ENCODE peak calls at places on chromosomes 12 and 14, in four cellular contexts. C is SK-N-SH, P is IMR-90, U is fibroblast of lung. V is an unnamed sample. For H3K36me3, the result is how much of the 10 kb centered on the place peaks cover.

GRCh38 chr12:41604830-41605229 is 416.7 kb downstream of the PDZRN4 start:
- DNase-seq in U (peak), C (no peak), P (no peak), V (no peak)

GRCh38 chr12:55932546-55932919 is 1.6 kb downstream of the DGKA start:
- DNase-seq in C (peak), P (peak), U (peak), V (no peak)

GRCh38 chr12:80712866-80713265 is 3.8 kb upstream of the MYF5 start:
- DNase-seq in C (no peak), U (no peak), P (no peak), V (no peak)

GRCh38 chr12:43937947-43938346 is 102.1 kb downstream of the TMEM117 start:
- DNase-seq in P (peak), C (peak), U (no peak), V (no peak)

GRCh38 chr12:102298022-102298421 is 100.4 kb upstream of the PMCH start:
- DNase-seq in C (no peak), P (peak), U (peak), V (no peak)

GRCh38 chr14:100445436-100446088 is 122.4 kb downstream of the SLC25A47 start:
- DNase-seq in P (no peak), C (no peak), U (no peak), V (no peak)

GRCh38 chr12:53102883-53103807 is at the start of gene SOAT2:
- DNase-seq in P (no peak), U (no peak), C (no peak), V (no peak)

GRCh38 chr14:76870146-76870545 is 43.9 kb downstream of the LRRC74A start:
- DNase-seq in C (peak), U (no peak), P (no peak), V (peak)

GRCh38 chr14:24838945-24839616 is 205.1 kb upstream of the GZMB start:
- DNase-seq in P (no peak), U (no peak), C (no peak), V (peak)

GRCh38 chr12:77830952-77831351 is 258 bp downstream of the NAV3 start:
- DNase-seq in U (no peak), P (no peak), C (no peak), V (no peak)

GRCh38 chr14:101705733-101706508 is 55.6 kb upstream of the PPP2R5C start:
- DNase-seq in U (peak), C (no peak), P (no peak), V (peak)

GRCh38 chr12:70719672-70720420 is 82.6 kb upstream of the PTPRB start:
- DNase-seq in U (peak), C (peak), P (peak), V (peak)

GRCh38 chr14:31244626-31245025 is 37.0 kb upstream of the HECTD1 start:
- DNase-seq in P (no peak), C (no peak), U (no peak), V (no peak)

GRCh38 chr12:9867531-9867930 is 1.6 kb downstream of the CLEC2B start:
- DNase-seq in P (no peak), U (no peak), C (no peak), V (no peak)

GRCh38 chr12:46693034-46693433 is 132.8 kb downstream of the SLC38A4 start:
- DNase-seq in C (no peak), P (no peak), U (no peak), V (no peak)

GRCh38 chr12:2797721-2798418 is 3.1 kb downstream of the FKBP4 start:
- DNase-seq in U (peak), C (no peak), P (no peak), V (no peak)

GRCh38 chr14:100721568-100721967 is 5.1 kb upstream of the DLK1 start:
- DNase-seq in P (peak), C (no peak), U (peak), V (no peak)

GRCh38 chr12:38691164-38691563 is 214.2 kb downstream of the CPNE8 start:
- DNase-seq in U (peak), P (no peak), C (no peak), V (no peak)

GRCh38 chr12:90253674-90254181 is 545.1 kb upstream of the ATP2B1 start:
- DNase-seq in C (peak), U (peak), P (peak), V (no peak)

GRCh38 chr12:131311764-131312163 is 358.1 kb downstream of the ADGRD1 start:
- DNase-seq in U (no peak), P (no peak), C (no peak), V (no peak)

GRCh38 chr12:9719835-9720234 is 13.1 kb downstream of the CLECL1 start:
- DNase-seq in C (no peak), U (no peak), P (no peak), V (no peak)

GRCh38 chr14:72528059-72528950 is 365.6 kb downstream of the DPF3 start:
- DNase-seq in C (no peak), P (peak), U (peak), V (no peak)

GRCh38 chr12:2750185-2750584 is 44.6 kb upstream of the FKBP4 start:
- DNase-seq in U (no peak), C (no peak), P (no peak), V (no peak)

GRCh38 chr12:104215638-104216297 is at the start of gene TXNRD1:
- DNase-seq in P (peak), C (no peak), U (peak), V (peak)

GRCh38 chr14:97824218-97824617 is 1027.0 kb downstream of the VRK1 start:
- DNase-seq in U (no peak), P (no peak), C (no peak), V (no peak)

GRCh38 chr12:51183816-51184215 is 10.9 kb upstream of the TFCP2 start:
- DNase-seq in C (peak), P (peak), U (peak), V (no peak)

GRCh38 chr12:103930787-103931536 is 752 bp downstream of the HSP90B1 start:
- DNase-seq in U (peak), P (peak), C (no peak), V (peak)

GRCh38 chr14:24861083-24861630 is 188.8 kb downstream of the STXBP6 start:
- DNase-seq in U (peak), P (peak), C (no peak), V (no peak)

GRCh38 chr12:106359620-106360399 is 2.3 kb downstream of the POLR3B start:
- DNase-seq in P (no peak), C (no peak), U (no peak), V (no peak)

GRCh38 chr12:95642583-95642982 is 91.3 kb upstream of the USP44 start:
- DNase-seq in U (no peak), C (no peak), P (no peak), V (no peak)

GRCh38 chr14:105563347-105563737 is 37.0 kb downstream of the TMEM121 start:
- DNase-seq in C (no peak), P (no peak), U (no peak), V (no peak)

GRCh38 chr14:105570482-105570881 is 44.1 kb downstream of the TMEM121 start:
- DNase-seq in P (no peak), U (no peak), C (no peak), V (no peak)

DNA sequence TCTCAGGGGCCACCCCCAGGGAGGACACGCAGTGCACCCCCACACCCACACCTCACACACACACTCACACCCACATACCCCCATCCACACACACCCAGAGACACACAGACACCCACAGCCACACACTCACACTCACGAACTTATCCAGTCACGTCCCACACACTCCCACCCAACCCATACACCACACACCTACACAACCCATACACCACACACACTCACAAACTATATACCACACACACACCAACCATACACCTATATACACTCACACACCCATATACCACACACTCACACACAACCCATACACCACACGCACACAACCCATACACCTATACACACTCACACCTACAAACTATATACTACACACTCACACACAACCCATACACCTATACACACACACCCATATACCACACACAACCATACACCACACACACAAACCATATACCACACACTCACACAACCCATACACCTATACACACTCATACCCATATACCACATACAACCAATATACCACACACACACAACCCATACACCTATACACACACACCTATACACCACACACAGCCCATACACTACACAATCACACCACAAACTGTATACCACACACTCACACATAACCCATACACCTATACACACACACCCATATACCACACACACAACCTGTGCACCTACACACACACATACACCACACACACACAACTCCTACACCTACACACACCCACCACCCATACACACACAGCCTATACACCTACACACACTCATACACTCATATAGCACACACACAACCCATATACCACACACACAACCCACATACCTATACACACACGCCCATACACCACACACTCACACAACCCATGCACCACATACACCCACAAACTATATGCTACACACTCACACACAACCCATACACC is 42.7 kb downstream of the TMEM121 start:
- DNase-seq in C (no peak), U (no peak), P (no peak), V (no peak)
- H3K4me2 ChIP-seq in C (no peak), U (no peak), P (no peak), V (no peak)

GRCh38 chr12:25876383-25877045 is 82.0 kb upstream of the RASSF8 start:
- DNase-seq in P (no peak), U (no peak), C (no peak), V (no peak)
- H3K36me3 ChIP-seq in P (under half), U (under half), C (under half), V (under half)

DNA sequence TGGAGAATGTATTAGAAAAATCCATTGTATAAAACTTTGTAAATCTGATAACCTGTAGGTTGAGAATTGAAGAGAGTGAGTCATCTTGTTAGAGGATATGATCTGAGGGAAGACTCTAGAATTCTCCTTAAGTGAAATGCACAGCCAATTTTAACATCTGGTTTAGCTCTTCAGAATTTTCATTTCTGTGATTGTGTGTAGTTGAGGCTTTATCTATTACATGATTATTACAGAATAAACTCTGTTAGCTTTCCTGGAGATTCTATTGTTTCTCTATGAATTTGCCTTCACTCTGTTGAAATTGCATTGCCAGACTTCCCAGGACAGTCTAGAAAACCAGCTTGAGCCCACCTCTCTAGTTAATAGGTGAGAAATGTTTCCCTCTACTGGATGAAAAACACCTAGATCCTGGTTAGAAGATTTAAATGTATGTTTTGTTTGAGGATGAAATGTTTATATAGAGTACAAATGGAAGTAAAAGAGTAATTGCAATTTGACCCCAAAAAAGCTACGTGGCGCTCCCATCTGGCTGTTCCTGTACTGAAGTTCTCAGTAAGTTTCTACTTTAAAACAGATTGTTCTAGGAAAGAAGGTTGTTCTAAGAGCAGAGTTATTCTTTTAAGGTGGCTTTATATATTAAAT is 2.9 kb downstream of the NUDT4 start:
- DNase-seq in P (peak), U (peak), C (peak), V (peak)
- TF ChIP-seq CTCF in P (peak), U (no peak), C (peak), V (peak)

GRCh38 chr12:92029902-92030586 is 115.6 kb downstream of the BTG1 start:
- DNase-seq in C (no peak), U (no peak), P (no peak), V (no peak)
- H3K4me2 ChIP-seq in C (no peak), U (no peak), P (no peak), V (no peak)

GRCh38 chr14:74160763-74161162 is 76.0 kb downstream of the LIN52 start:
- DNase-seq in C (no peak), U (no peak), P (no peak), V (no peak)
- H3K36me3 ChIP-seq in C (under half), U (under half), P (under half), V (under half)

GRCh38 chr14:89336338-89336737 is 80.7 kb downstream of the FOXN3 start:
- DNase-seq in U (no peak), C (no peak), P (no peak), V (peak)
- TF ChIP-seq CTCF in U (no peak), C (no peak), P (no peak), V (peak)

GRCh38 chr14:55500219-55500701 is 59.8 kb upstream of the TBPL2 start:
- DNase-seq in P (no peak), U (no peak), C (no peak), V (no peak)
- H3K4me2 ChIP-seq in P (no peak), U (no peak), C (no peak), V (no peak)

DNA sequence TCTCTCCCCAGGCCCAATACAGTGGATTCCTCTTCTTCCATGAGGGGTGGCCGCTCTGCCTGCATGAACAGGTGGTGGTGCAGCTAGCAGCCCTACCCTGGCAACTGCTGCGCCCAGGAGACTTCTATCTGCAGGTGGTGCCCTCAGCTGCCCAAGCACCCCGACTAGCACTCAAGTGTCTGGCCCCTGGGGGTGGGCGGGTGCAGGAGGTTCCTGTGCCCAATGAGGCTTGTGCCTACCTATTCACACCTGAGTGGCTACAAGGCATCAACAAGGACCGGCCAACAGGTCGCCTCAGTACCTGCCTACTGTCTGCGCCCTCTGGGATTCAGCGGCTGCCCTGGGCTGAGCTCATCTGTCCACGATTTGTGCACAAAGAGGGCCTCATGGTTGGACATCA is 3.8 kb downstream of the ARHGEF40 start:
- DNase-seq in C (no peak), U (no peak), P (no peak), V (no peak)
- H3K36me3 ChIP-seq in C (half or more), U (under half), P (half or more), V (under half)

GRCh38 chr14:106207316-106207715 is 680.9 kb downstream of the TMEM121 start:
- DNase-seq in C (no peak), U (no peak), P (no peak), V (no peak)

GRCh38 chr14:106208794-106209193 is 682.4 kb downstream of the TMEM121 start:
- DNase-seq in U (no peak), C (no peak), P (no peak), V (no peak)

GRCh38 chr14:106211489-106211888 is 685.1 kb downstream of the TMEM121 start:
- DNase-seq in U (no peak), P (no peak), C (no peak), V (no peak)

GRCh38 chr14:106210650-106211049 is 684.3 kb downstream of the TMEM121 start:
- DNase-seq in P (no peak), C (no peak), U (no peak), V (no peak)

DNA sequence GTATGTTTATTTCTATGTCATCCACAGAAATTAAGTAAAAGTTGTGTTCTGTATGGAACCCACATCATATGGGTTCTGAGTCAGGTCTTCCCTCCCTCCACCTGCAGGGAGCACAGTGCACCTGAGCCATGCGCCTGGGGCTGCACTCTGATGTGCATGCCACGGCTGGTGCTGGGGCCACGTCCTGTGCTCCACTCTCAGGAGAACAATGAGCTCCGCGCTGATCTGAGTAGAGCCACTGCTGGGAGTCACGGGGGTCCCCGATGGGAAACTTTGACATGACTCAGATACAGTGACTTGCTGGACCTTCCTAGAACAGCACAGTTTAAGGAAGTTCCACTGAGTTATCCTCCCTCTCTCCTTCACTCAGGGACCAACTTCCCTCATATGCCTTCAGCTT is 683.4 kb downstream of the TMEM121 start:
- DNase-seq in P (no peak), C (no peak), U (no peak), V (no peak)
- TF ChIP-seq CTCF in P (no peak), C (no peak), U (no peak), V (no peak)

GRCh38 chr12:22656376-22656775 is 31.4 kb downstream of the ETNK1 start:
- DNase-seq in P (no peak), U (no peak), C (no peak), V (no peak)

GRCh38 chr12:22657538-22657937 is 32.6 kb downstream of the ETNK1 start:
- DNase-seq in P (peak), C (no peak), U (peak), V (no peak)

GRCh38 chr12:22656835-22657234 is 31.9 kb downstream of the ETNK1 start:
- DNase-seq in C (no peak), P (no peak), U (no peak), V (no peak)

GRCh38 chr12:22662356-22662755 is 37.4 kb downstream of the ETNK1 start:
- DNase-seq in U (no peak), P (no peak), C (no peak), V (no peak)

DNA sequence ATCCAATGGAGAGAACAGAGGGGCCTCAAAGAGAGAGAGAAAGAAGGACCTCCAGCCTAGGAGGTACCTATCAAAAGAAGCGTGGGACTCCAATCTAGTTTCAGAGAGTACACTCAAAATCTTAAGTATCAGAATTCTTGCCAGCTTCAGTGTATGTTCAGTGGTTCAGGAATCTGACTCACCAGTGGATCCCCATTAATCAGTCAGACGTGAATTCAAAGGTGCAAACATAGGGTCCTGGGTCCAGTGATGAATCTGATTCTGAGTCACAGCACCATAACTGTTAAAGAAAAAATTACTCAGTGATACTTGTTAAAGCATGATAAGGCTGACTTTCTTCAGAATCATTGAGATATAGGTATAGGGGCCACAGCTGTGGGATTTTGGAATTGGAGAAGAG is 33.2 kb downstream of the ETNK1 start:
- DNase-seq in C (no peak), P (peak), U (peak), V (no peak)
- H3K4me2 ChIP-seq in C (no peak), P (no peak), U (no peak), V (no peak)